ENCODE peak calls at places on chromosomes 6 and 20, in ten cellular contexts. G is endodermal cell, F is heart left ventricle, V is BE2C, E is IMR-90, S is GM23248, A is mesendoderm, O is A549, X is esophagus muscularis mucosa, Z is cardiac muscle cell. L is an unnamed sample. For H3K4me1, the result is how much of the 10 kb centered on the place peaks cover.

GRCh38 chr6:141675957-141676356 is 456.8 kb upstream of the GJE1 start:
- DNase-seq in O (peak), F (no peak), S (peak), A (no peak), V (no peak), G (no peak), Z (peak), E (peak), X (no peak), L (no peak)

GRCh38 chr6:132202569-132202968 is 198.7 kb downstream of the MOXD1 start:
- DNase-seq in A (no peak), G (no peak), X (no peak), S (peak), O (no peak), Z (peak), E (peak), F (no peak), V (no peak), L (no peak)

GRCh38 chr6:130708338-130708737 is 118.9 kb upstream of the SMLR1 start:
- DNase-seq in S (no peak), A (no peak), F (no peak), X (no peak), Z (no peak), V (no peak), G (no peak), O (peak), E (peak), L (no peak)

GRCh38 chr20:24764027-24764797 is 184.9 kb upstream of the CST7 start:
- DNase-seq in G (peak), S (no peak), X (no peak), V (no peak), A (no peak), F (no peak), E (no peak), Z (no peak), O (no peak), L (no peak)

GRCh38 chr6:43950731-43951062 is 176.6 kb downstream of the MRPL14 start:
- DNase-seq in E (no peak), S (no peak), F (no peak), V (no peak), A (no peak), Z (no peak), O (no peak), G (no peak), X (no peak), L (no peak)

GRCh38 chr6:105757512-105758200 is 328.5 kb upstream of the PRDM1 start:
- DNase-seq in Z (no peak), O (no peak), F (no peak), S (no peak), A (no peak), V (no peak), E (no peak), X (no peak), G (no peak), L (no peak)

GRCh38 chr20:48604936-48605335 is 222.9 kb downstream of the PREX1 start:
- DNase-seq in X (no peak), G (no peak), Z (no peak), F (no peak), A (no peak), E (no peak), V (no peak), O (no peak), S (no peak), L (peak)

GRCh38 chr20:25032065-25032477 is 25.9 kb downstream of the ACSS1 start:
- DNase-seq in F (peak), G (no peak), A (no peak), S (no peak), O (no peak), V (no peak), X (no peak), Z (no peak), E (no peak), L (no peak)

GRCh38 chr6:71288228-71289038 is at the start of gene OGFRL1:
- DNase-seq in E (peak), S (peak), G (peak), A (peak), V (peak), F (peak), X (no peak), O (peak), Z (peak), L (peak)

GRCh38 chr6:159727717-159728440 is 573 bp downstream of the WTAP start:
- DNase-seq in F (peak), S (peak), Z (peak), O (no peak), A (peak), G (no peak), V (no peak), E (no peak), X (no peak), L (peak)

GRCh38 chr6:159724778-159725177 is 2.5 kb upstream of the WTAP start:
- DNase-seq in O (no peak), Z (no peak), X (no peak), E (no peak), V (no peak), F (no peak), A (no peak), G (no peak), S (no peak), L (no peak)

GRCh38 chr6:159728552-159728951 is 1.2 kb downstream of the WTAP start:
- DNase-seq in A (peak), S (peak), X (no peak), Z (peak), V (no peak), G (no peak), O (no peak), F (no peak), E (no peak), L (no peak)

GRCh38 chr6:159726196-159726917 is 949 bp upstream of the WTAP start:
- DNase-seq in Z (no peak), S (no peak), V (no peak), G (no peak), X (no peak), O (no peak), F (no peak), A (no peak), E (no peak), L (no peak)

GRCh38 chr6:159726918-159727716 is at the start of gene WTAP:
- DNase-seq in F (peak), A (peak), S (peak), Z (peak), O (peak), E (peak), G (peak), X (peak), V (peak), L (peak)
- H3K4me1 ChIP-seq in F (under half), A (under half), S (under half), Z (under half), O (under half), E (under half), G (under half), X (under half), V (under half), L (half or more)

DNA sequence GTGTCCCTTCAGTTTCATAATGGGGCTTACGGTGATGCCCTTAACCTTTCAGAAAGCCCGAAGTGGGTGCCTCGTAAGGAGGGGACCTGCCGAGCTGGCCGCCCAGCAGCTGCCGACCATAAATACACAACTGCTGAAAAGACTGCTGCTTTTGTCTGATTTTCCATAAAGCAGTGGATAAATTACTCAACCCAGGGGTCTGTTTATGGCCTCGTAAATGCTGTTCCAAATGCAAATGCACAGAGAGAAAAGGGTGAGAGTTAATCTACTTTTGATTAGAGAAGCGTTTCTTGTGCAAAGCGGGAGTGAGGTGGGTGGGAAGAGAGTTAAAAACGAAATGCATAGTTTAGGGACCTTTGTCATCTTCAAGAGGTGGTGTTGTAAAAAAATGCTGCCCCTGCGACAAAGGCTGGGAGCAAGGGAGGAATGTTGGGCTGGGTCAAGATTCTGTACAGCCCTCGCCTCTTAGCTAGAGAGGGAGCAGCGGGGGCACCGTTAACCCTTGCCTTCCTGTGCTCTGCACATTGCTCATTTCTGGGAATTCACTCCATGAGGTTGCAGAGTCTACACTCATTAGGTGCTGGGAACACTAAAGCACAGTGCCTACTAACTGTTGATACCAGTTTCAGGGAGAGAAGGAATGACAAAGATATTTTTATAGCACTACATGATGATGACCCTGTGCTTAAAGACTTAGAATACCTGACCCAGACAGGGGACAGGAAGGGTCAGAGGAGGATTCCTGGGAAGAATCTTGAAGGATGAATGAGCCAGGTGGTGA is 111.9 kb upstream of the MTHFD1L start:
- DNase-seq in E (no peak), F (no peak), X (no peak), G (peak), S (no peak), A (peak), V (no peak), Z (no peak), O (no peak), L (no peak)
- H3K4me1 ChIP-seq in E (under half), F (under half), X (under half), G (under half), S (under half), A (under half), V (under half), Z (under half), O (under half), L (under half)

GRCh38 chr6:135067891-135068290 is 13.3 kb upstream of the HBS1L start:
- DNase-seq in F (no peak), G (no peak), A (no peak), O (no peak), V (no peak), X (no peak), S (no peak), E (no peak), Z (no peak), L (no peak)

GRCh38 chr6:135063926-135064325 is 9.3 kb upstream of the HBS1L start:
- DNase-seq in O (no peak), E (no peak), F (no peak), S (no peak), V (no peak), A (peak), G (no peak), X (no peak), Z (no peak), L (no peak)

GRCh38 chr6:135066397-135066796 is 11.8 kb upstream of the HBS1L start:
- DNase-seq in V (no peak), E (no peak), O (no peak), Z (peak), X (no peak), G (no peak), A (no peak), S (no peak), F (no peak), L (no peak)

GRCh38 chr6:135064586-135064985 is 10.0 kb upstream of the HBS1L start:
- DNase-seq in E (no peak), V (no peak), Z (no peak), S (no peak), F (no peak), X (no peak), A (peak), O (no peak), G (no peak), L (no peak)

GRCh38 chr6:135066806-135067205 is 12.2 kb upstream of the HBS1L start:
- DNase-seq in X (no peak), E (no peak), S (no peak), O (no peak), Z (no peak), F (no peak), A (peak), G (no peak), V (no peak), L (no peak)
- H3K4me1 ChIP-seq in X (under half), E (under half), S (under half), O (under half), Z (under half), F (under half), A (under half), G (under half), V (under half), L (under half)

GRCh38 chr6:11830520-11830919 is 51.9 kb upstream of the ADTRP start:
- DNase-seq in E (no peak), S (no peak), X (peak), V (no peak), Z (no peak), A (no peak), O (no peak), G (no peak), F (no peak), L (no peak)
- H3K4me1 ChIP-seq in E (under half), S (under half), X (under half), V (under half), Z (under half), A (under half), O (under half), G (under half), F (under half), L (under half)

L was measured in suprapubic skin.